ENCODE peak calls at places on chromosome 1, in six cellular contexts. A is central memory CD8-positive, alpha-beta T cell; E is cardiac muscle cell; L is HL-60; J is occipital lobe; H is memory B cell. X is an unnamed sample.

GRCh38 chr1:1352784-1353388 is 3.7 kb upstream of the DVL1 start:
- DNase-seq in A (no peak), E (no peak), L (no peak), J (no peak), H (no peak), X (no peak)

GRCh38 chr1:15224259-15224869 is 22.7 kb upstream of the FHAD1 start:
- DNase-seq in A (no peak), E (no peak), L (no peak), J (no peak), H (no peak), X (no peak)

GRCh38 chr1:31625561-31626272 is 8.2 kb downstream of the HCRTR1 start:
- DNase-seq in A (no peak), E (peak; percentile 28), L (no peak), J (no peak), H (no peak), X (no peak)

GRCh38 chr1:1359668-1360468 is 1.5 kb upstream of the MXRA8 start:
- DNase-seq in A (no peak), E (peak; percentile 57), L (no peak), J (no peak), H (no peak), X (peak; percentile 36)

GRCh38 chr1:228414511-228415211 is 2.0 kb downstream of the TRIM17 start:
- DNase-seq in A (no peak), E (no peak), L (no peak), J (no peak), H (no peak), X (no peak)

GRCh38 chr1:67601955-67602354 is 83.0 kb upstream of the GADD45A start:
- DNase-seq in A (no peak), E (no peak), L (no peak), J (no peak), H (no peak), X (no peak)

GRCh38 chr1:7948950-7949349 is 8.3 kb upstream of the TNFRSF9 start:
- DNase-seq in A (no peak), E (peak; percentile 58), L (no peak), J (no peak), H (no peak), X (no peak)

GRCh38 chr1:170168263-170168662 is 22.5 kb downstream of the NTMT2 start:
- DNase-seq in A (no peak), E (peak; percentile 45), L (no peak), J (no peak), H (no peak), X (no peak)

GRCh38 chr1:3922201-3922725 is 22.2 kb upstream of the C1orf174 start:
- DNase-seq in A (no peak), E (no peak), L (no peak), J (no peak), H (no peak), X (no peak)

GRCh38 chr1:19209439-19209989 is 552 bp downstream of the UBR4 start:
- DNase-seq in A (no peak), E (peak; percentile 49), L (peak; percentile 42), J (peak; percentile 39), H (peak; percentile 56), X (peak; percentile 18)

GRCh38 chr1:6906783-6907182 is 121.5 kb downstream of the CAMTA1 start:
- DNase-seq in A (no peak), E (no peak), L (no peak), J (no peak), H (no peak), X (no peak)

GRCh38 chr1:62481681-62482080 is 44.8 kb downstream of the USP1 start:
- DNase-seq in A (no peak), E (no peak), L (no peak), J (no peak), H (no peak), X (no peak)

GRCh38 chr1:62117416-62117815 is 77.2 kb upstream of the L1TD1 start:
- DNase-seq in A (no peak), E (no peak), L (no peak), J (no peak), H (no peak), X (no peak)

GRCh38 chr1:235781807-235782206 is 84.9 kb downstream of the LYST start:
- DNase-seq in A (no peak), E (peak; percentile 7), L (no peak), J (no peak), H (no peak), X (no peak)

GRCh38 chr1:6472391-6472790 is 6.4 kb upstream of the TNFRSF25 start:
- DNase-seq in A (no peak), E (no peak), L (no peak), J (no peak), H (no peak), X (no peak)

GRCh38 chr1:24694380-24694843 is 50.8 kb upstream of the CLIC4 start:
- DNase-seq in A (no peak), E (peak; percentile 88), L (no peak), J (no peak), H (no peak), X (peak; percentile 43)

GRCh38 chr1:154736840-154737239 is 128.9 kb upstream of the ADAR start:
- DNase-seq in A (no peak), E (peak; percentile 83), L (peak; percentile 19), J (no peak), H (no peak), X (no peak)

GRCh38 chr1:203934027-203934426 is 72.6 kb downstream of the SNRPE start:
- DNase-seq in A (no peak), E (no peak), L (no peak), J (no peak), H (no peak), X (no peak)

GRCh38 chr1:71572038-71572437 is 491.2 kb upstream of the ZRANB2 start:
- DNase-seq in A (no peak), E (no peak), L (no peak), J (no peak), H (no peak), X (no peak)

GRCh38 chr1:239987103-239987745 is 104.5 kb upstream of the FMN2 start:
- DNase-seq in A (no peak), E (peak; percentile 53), L (peak; percentile 19), J (no peak), H (no peak), X (peak; percentile 74)